ENCODE peak calls at places on chromosome 11, in six cellular contexts. One of them, this sample, is unnamed.

GRCh38 chr11:65506770-65507485 is 8.1 kb downstream of the MALAT1 start:
- DNase-seq in DND-41: peak
- DNase-seq in transverse colon: peak
- DNase-seq in kidney epithelial cell: no peak
- DNase-seq in endothelial cell: no peak
- DNase-seq in CD4-positive, alpha-beta T cell: no peak
- DNase-seq in this sample: no peak

GRCh38 chr11:132158696-132159095 is 788.3 kb downstream of the NTM start:
- DNase-seq in endothelial cell: no peak
- DNase-seq in CD4-positive, alpha-beta T cell: no peak
- DNase-seq in transverse colon: no peak
- DNase-seq in kidney epithelial cell: no peak
- DNase-seq in DND-41: no peak
- DNase-seq in this sample: no peak

GRCh38 chr11:77783023-77783422 is 37.5 kb downstream of the RSF1 start:
- DNase-seq in CD4-positive, alpha-beta T cell: no peak
- DNase-seq in endothelial cell: no peak
- DNase-seq in transverse colon: no peak
- DNase-seq in DND-41: no peak
- DNase-seq in kidney epithelial cell: no peak
- DNase-seq in this sample: no peak

GRCh38 chr11:44623321-44623715 is 57.9 kb downstream of the CD82 start:
- DNase-seq in transverse colon: peak
- DNase-seq in endothelial cell: no peak
- DNase-seq in kidney epithelial cell: no peak
- DNase-seq in CD4-positive, alpha-beta T cell: peak
- DNase-seq in DND-41: peak
- DNase-seq in this sample: peak

GRCh38 chr11:119764108-119764874 is 35.3 kb upstream of the NECTIN1 start:
- DNase-seq in transverse colon: no peak
- DNase-seq in endothelial cell: no peak
- DNase-seq in DND-41: no peak
- DNase-seq in CD4-positive, alpha-beta T cell: no peak
- DNase-seq in kidney epithelial cell: no peak
- DNase-seq in this sample: no peak

GRCh38 chr11:123213307-123213708 is 18.3 kb upstream of the CLMP start:
- DNase-seq in transverse colon: no peak
- DNase-seq in DND-41: no peak
- DNase-seq in CD4-positive, alpha-beta T cell: no peak
- DNase-seq in kidney epithelial cell: no peak
- DNase-seq in endothelial cell: no peak
- DNase-seq in this sample: no peak

GRCh38 chr11:111310723-111311122 is 12.4 kb downstream of the POU2AF3 start:
- DNase-seq in transverse colon: no peak
- DNase-seq in DND-41: no peak
- DNase-seq in kidney epithelial cell: no peak
- DNase-seq in endothelial cell: no peak
- DNase-seq in CD4-positive, alpha-beta T cell: no peak
- DNase-seq in this sample: no peak

GRCh38 chr11:99015634-99016454 is 4.9 kb upstream of the CNTN5 start:
- DNase-seq in DND-41: no peak
- DNase-seq in transverse colon: no peak
- DNase-seq in endothelial cell: no peak
- DNase-seq in CD4-positive, alpha-beta T cell: no peak
- DNase-seq in kidney epithelial cell: no peak
- DNase-seq in this sample: no peak

GRCh38 chr11:104484784-104485554 is 321.0 kb upstream of the PDGFD start:
- DNase-seq in kidney epithelial cell: no peak
- DNase-seq in transverse colon: no peak
- DNase-seq in endothelial cell: no peak
- DNase-seq in CD4-positive, alpha-beta T cell: no peak
- DNase-seq in DND-41: no peak
- DNase-seq in this sample: no peak

GRCh38 chr11:330307-330693 is 9.6 kb upstream of the IFITM3 start:
- DNase-seq in DND-41: peak
- DNase-seq in CD4-positive, alpha-beta T cell: no peak
- DNase-seq in transverse colon: no peak
- DNase-seq in kidney epithelial cell: no peak
- DNase-seq in endothelial cell: no peak
- DNase-seq in this sample: no peak

GRCh38 chr11:102771351-102771750 is 9.1 kb downstream of the MMP10 start:
- DNase-seq in kidney epithelial cell: no peak
- DNase-seq in DND-41: no peak
- DNase-seq in endothelial cell: no peak
- DNase-seq in transverse colon: no peak
- DNase-seq in CD4-positive, alpha-beta T cell: no peak
- DNase-seq in this sample: no peak

GRCh38 chr11:97943493-97943892 is 1077.3 kb upstream of the CNTN5 start:
- DNase-seq in kidney epithelial cell: no peak
- DNase-seq in transverse colon: no peak
- DNase-seq in endothelial cell: no peak
- DNase-seq in CD4-positive, alpha-beta T cell: no peak
- DNase-seq in DND-41: no peak
- DNase-seq in this sample: no peak

GRCh38 chr11:35210886-35211546 is 72.0 kb downstream of the CD44 start:
- DNase-seq in kidney epithelial cell: no peak
- DNase-seq in endothelial cell: no peak
- DNase-seq in CD4-positive, alpha-beta T cell: no peak
- DNase-seq in transverse colon: no peak
- DNase-seq in DND-41: no peak
- DNase-seq in this sample: no peak

GRCh38 chr11:123250811-123251655 is 56.0 kb upstream of the CLMP start:
- DNase-seq in CD4-positive, alpha-beta T cell: no peak
- DNase-seq in DND-41: no peak
- DNase-seq in transverse colon: no peak
- DNase-seq in endothelial cell: no peak
- DNase-seq in kidney epithelial cell: no peak
- DNase-seq in this sample: no peak

GRCh38 chr11:63343130-63343529 is 26.5 kb upstream of the SLC22A9 start:
- DNase-seq in kidney epithelial cell: no peak
- DNase-seq in transverse colon: no peak
- DNase-seq in CD4-positive, alpha-beta T cell: no peak
- DNase-seq in endothelial cell: no peak
- DNase-seq in DND-41: no peak
- DNase-seq in this sample: no peak
- TF ChIP-seq CTCF in kidney epithelial cell: no peak
- TF ChIP-seq CTCF in transverse colon: no peak
- TF ChIP-seq CTCF in CD4-positive, alpha-beta T cell: no peak
- TF ChIP-seq CTCF in endothelial cell: no peak
- TF ChIP-seq CTCF in DND-41: no peak
- TF ChIP-seq CTCF in this sample: no peak

GRCh38 chr11:43504316-43504950 is 145.7 kb downstream of the TTC17 start:
- DNase-seq in kidney epithelial cell: no peak
- DNase-seq in DND-41: peak
- DNase-seq in transverse colon: no peak
- DNase-seq in endothelial cell: peak
- DNase-seq in CD4-positive, alpha-beta T cell: no peak
- DNase-seq in this sample: peak
- TF ChIP-seq CTCF in kidney epithelial cell: peak
- TF ChIP-seq CTCF in DND-41: peak
- TF ChIP-seq CTCF in transverse colon: peak
- TF ChIP-seq CTCF in endothelial cell: no peak
- TF ChIP-seq CTCF in CD4-positive, alpha-beta T cell: no peak
- TF ChIP-seq CTCF in this sample: peak

GRCh38 chr11:101166038-101166437 is 36.4 kb upstream of the PGR start:
- DNase-seq in transverse colon: no peak
- DNase-seq in kidney epithelial cell: no peak
- DNase-seq in DND-41: no peak
- DNase-seq in endothelial cell: no peak
- DNase-seq in CD4-positive, alpha-beta T cell: no peak
- DNase-seq in this sample: no peak
- TF ChIP-seq CTCF in transverse colon: no peak
- TF ChIP-seq CTCF in kidney epithelial cell: no peak
- TF ChIP-seq CTCF in DND-41: no peak
- TF ChIP-seq CTCF in endothelial cell: no peak
- TF ChIP-seq CTCF in CD4-positive, alpha-beta T cell: no peak
- TF ChIP-seq CTCF in this sample: no peak

GRCh38 chr11:76380977-76381719 is at the start of the genes GVQW3 and THAP12:
- DNase-seq in transverse colon: peak
- DNase-seq in CD4-positive, alpha-beta T cell: peak
- DNase-seq in kidney epithelial cell: peak
- DNase-seq in DND-41: peak
- DNase-seq in endothelial cell: peak
- DNase-seq in this sample: peak
- TF ChIP-seq CTCF in transverse colon: no peak
- TF ChIP-seq CTCF in CD4-positive, alpha-beta T cell: no peak
- TF ChIP-seq CTCF in kidney epithelial cell: no peak
- TF ChIP-seq CTCF in DND-41: peak
- TF ChIP-seq CTCF in endothelial cell: no peak
- TF ChIP-seq CTCF in this sample: peak

DNA sequence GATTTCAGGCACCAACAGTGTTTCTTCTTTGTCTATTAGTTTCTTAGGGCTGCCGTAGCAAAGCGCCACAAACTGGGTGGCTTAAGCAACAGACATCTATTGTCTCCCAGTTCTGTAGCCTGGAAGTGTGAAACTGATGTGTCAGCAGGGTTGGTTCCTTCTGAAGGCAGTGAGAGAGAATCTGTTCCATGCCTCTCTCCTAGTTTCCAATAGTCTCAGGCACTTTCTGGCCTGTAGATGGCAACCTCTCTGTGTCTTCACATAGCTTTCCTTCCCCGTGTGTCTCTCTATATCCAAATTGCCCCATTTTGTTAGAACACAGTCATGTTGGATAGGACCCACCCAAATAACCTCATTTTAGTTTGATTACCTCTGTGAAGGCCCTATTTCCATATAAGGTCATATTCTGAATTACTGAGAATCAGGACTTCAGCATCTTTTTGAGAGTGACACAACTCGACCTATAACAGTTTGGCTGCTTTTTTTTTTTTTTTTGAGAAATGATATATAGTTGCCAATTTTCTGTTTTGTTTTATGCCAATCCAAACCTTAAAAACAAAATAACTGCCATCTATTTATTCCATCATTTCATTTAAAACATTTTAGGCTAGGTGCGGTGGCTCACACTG is 108.2 kb downstream of the SLC36A4 start:
- DNase-seq in kidney epithelial cell: no peak
- DNase-seq in CD4-positive, alpha-beta T cell: no peak
- DNase-seq in endothelial cell: peak
- DNase-seq in DND-41: no peak
- DNase-seq in transverse colon: peak
- DNase-seq in this sample: no peak
- TF ChIP-seq CTCF in kidney epithelial cell: peak
- TF ChIP-seq CTCF in CD4-positive, alpha-beta T cell: no peak
- TF ChIP-seq CTCF in endothelial cell: no peak
- TF ChIP-seq CTCF in DND-41: peak
- TF ChIP-seq CTCF in transverse colon: peak
- TF ChIP-seq CTCF in this sample: peak

GRCh38 chr11:116895053-116895757 is 57.8 kb upstream of the APOA1 start:
- DNase-seq in DND-41: no peak
- DNase-seq in transverse colon: peak
- DNase-seq in endothelial cell: peak
- DNase-seq in CD4-positive, alpha-beta T cell: no peak
- DNase-seq in kidney epithelial cell: no peak
- DNase-seq in this sample: no peak
- TF ChIP-seq CTCF in DND-41: peak
- TF ChIP-seq CTCF in transverse colon: peak
- TF ChIP-seq CTCF in endothelial cell: peak
- TF ChIP-seq CTCF in CD4-positive, alpha-beta T cell: no peak
- TF ChIP-seq CTCF in kidney epithelial cell: peak
- TF ChIP-seq CTCF in this sample: peak

DNA sequence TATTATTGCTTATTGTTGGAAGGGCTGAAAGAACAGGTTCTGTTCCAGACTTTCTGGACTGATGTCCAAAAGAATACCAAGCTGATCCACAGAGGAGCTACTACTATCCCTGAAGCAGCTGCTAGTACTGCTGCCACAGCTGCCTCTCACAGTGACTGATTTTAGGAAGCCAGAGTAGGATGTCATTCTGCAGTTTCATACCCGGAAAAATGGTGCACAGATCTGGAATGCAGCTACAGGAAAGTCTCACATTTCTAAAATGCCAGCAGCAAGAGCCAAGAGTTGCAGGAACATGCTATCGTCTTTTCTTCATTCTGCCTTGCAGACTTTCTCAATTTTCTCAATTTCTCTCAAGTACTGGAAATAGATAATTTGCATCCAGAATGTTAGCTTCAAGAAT is 19.3 kb upstream of the CCDC179 start:
- DNase-seq in DND-41: no peak
- DNase-seq in kidney epithelial cell: no peak
- DNase-seq in transverse colon: no peak
- DNase-seq in CD4-positive, alpha-beta T cell: no peak
- DNase-seq in endothelial cell: no peak
- DNase-seq in this sample: no peak
- TF ChIP-seq CTCF in DND-41: no peak
- TF ChIP-seq CTCF in kidney epithelial cell: no peak
- TF ChIP-seq CTCF in transverse colon: no peak
- TF ChIP-seq CTCF in CD4-positive, alpha-beta T cell: no peak
- TF ChIP-seq CTCF in endothelial cell: no peak
- TF ChIP-seq CTCF in this sample: no peak

This sample was measured in progenitor cell of endocrine pancreas.